ENCODE peak calls at places on chromosomes 16 and 17, in five cellular contexts. One of them, this sample, is unnamed.

GRCh38 chr17:2841606-2842005 is 45.4 kb downstream of the RAP1GAP2 start:
- DNase-seq in MM.1S: no peak
- DNase-seq in GM12878: no peak
- DNase-seq in neural progenitor cell: no peak
- DNase-seq in endothelial cell of umbilical vein: no peak
- DNase-seq in this sample: no peak

GRCh38 chr17:59167571-59168001 is 12.0 kb downstream of the PRR11 start:
- DNase-seq in MM.1S: no peak
- DNase-seq in endothelial cell of umbilical vein: peak; percentile 61
- DNase-seq in neural progenitor cell: no peak
- DNase-seq in GM12878: no peak
- DNase-seq in this sample: no peak

GRCh38 chr17:29722411-29723198 is 99.9 kb upstream of the CORO6 start:
- DNase-seq in endothelial cell of umbilical vein: peak; percentile 84
- DNase-seq in MM.1S: peak; percentile 16
- DNase-seq in neural progenitor cell: no peak
- DNase-seq in GM12878: peak; percentile 96
- DNase-seq in this sample: peak; percentile 93

GRCh38 chr16:64540449-64540848 is 581.4 kb downstream of the CDH11 start:
- DNase-seq in MM.1S: no peak
- DNase-seq in GM12878: no peak
- DNase-seq in neural progenitor cell: no peak
- DNase-seq in endothelial cell of umbilical vein: no peak
- DNase-seq in this sample: no peak

GRCh38 chr17:56754523-56755208 is 79.1 kb downstream of the C17orf67 start:
- DNase-seq in endothelial cell of umbilical vein: peak; percentile 53
- DNase-seq in GM12878: no peak
- DNase-seq in neural progenitor cell: peak; percentile 27
- DNase-seq in MM.1S: peak; percentile 12
- DNase-seq in this sample: no peak

GRCh38 chr17:77645441-77646430 is 312.8 kb upstream of the TNRC6C start:
- DNase-seq in MM.1S: no peak
- DNase-seq in endothelial cell of umbilical vein: no peak
- DNase-seq in neural progenitor cell: peak; percentile 46
- DNase-seq in GM12878: no peak
- DNase-seq in this sample: no peak

GRCh38 chr16:68802190-68802589 is 41.1 kb upstream of the TANGO6 start:
- DNase-seq in endothelial cell of umbilical vein: no peak
- DNase-seq in MM.1S: no peak
- DNase-seq in neural progenitor cell: no peak
- DNase-seq in GM12878: no peak
- DNase-seq in this sample: no peak

GRCh38 chr17:68658999-68659780 is 58.0 kb upstream of the FAM20A start:
- DNase-seq in MM.1S: no peak
- DNase-seq in neural progenitor cell: no peak
- DNase-seq in GM12878: no peak
- DNase-seq in endothelial cell of umbilical vein: no peak
- DNase-seq in this sample: no peak

GRCh38 chr17:83148317-83149044 is 69.1 kb downstream of the METRNL start:
- DNase-seq in GM12878: no peak
- DNase-seq in neural progenitor cell: no peak
- DNase-seq in MM.1S: no peak
- DNase-seq in endothelial cell of umbilical vein: no peak
- DNase-seq in this sample: no peak

GRCh38 chr16:1826691-1827573 is at the start of the genes FAHD1 and HAGH:
- DNase-seq in GM12878: peak; percentile 66
- DNase-seq in neural progenitor cell: peak; percentile 96
- DNase-seq in MM.1S: peak; percentile 92
- DNase-seq in endothelial cell of umbilical vein: peak; percentile 99
- DNase-seq in this sample: peak; percentile 35

GRCh38 chr16:1825381-1825863 is 1.2 kb downstream of the HAGH start:
- DNase-seq in endothelial cell of umbilical vein: no peak
- DNase-seq in MM.1S: no peak
- DNase-seq in neural progenitor cell: no peak
- DNase-seq in GM12878: no peak
- DNase-seq in this sample: no peak

GRCh38 chr16:1823821-1824220 is 2.8 kb downstream of the HAGH start:
- DNase-seq in GM12878: no peak
- DNase-seq in neural progenitor cell: peak; percentile 72
- DNase-seq in MM.1S: peak; percentile 65
- DNase-seq in endothelial cell of umbilical vein: peak; percentile 58
- DNase-seq in this sample: no peak

GRCh38 chr16:1828645-1829410 is 1.8 kb downstream of the FAHD1 start:
- DNase-seq in MM.1S: no peak
- DNase-seq in neural progenitor cell: no peak
- DNase-seq in GM12878: no peak
- DNase-seq in endothelial cell of umbilical vein: no peak
- DNase-seq in this sample: no peak

DNA sequence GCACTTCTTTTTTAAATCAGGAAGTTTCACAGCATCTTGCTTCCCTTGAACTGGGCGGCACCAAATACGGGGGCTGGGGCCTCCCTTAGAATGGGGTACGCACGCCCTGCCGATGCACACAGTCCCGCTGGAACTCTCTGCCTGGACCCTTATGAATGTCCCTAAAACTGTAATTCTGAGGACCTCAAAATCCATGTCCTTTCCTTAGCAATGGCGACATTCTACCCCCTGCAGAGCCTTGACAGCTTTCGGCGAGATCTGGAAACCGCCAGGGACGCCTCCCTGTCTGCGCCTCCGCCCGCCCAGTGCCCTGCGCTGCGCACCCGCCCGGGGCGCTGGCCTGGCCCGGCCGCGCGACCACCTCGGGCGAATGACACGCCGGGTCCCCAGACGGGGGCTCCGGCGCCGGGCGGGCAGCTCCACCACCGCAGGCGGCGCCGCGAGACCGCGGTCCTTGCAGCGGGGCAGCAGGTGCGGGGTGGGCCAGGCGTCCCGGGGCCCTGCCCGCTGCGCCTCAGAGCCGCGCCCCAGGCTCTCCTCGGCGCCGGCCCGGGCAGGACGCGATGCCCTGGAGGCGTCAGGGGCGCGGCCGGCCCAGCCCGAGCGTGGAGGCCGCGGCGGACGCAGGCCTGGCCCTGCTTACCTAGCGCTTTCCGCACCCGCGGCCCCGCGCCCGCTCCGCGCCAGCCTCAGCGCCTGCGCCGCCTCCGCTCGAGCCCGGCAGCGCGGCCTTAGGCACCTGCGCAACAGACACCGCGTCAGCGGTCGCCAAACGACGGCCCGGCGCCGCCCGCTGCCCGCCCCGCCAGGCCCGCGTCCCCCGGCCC is 548 bp downstream of the HAGH start:
- DNase-seq in MM.1S: peak; percentile 81
- DNase-seq in endothelial cell of umbilical vein: peak; percentile 50
- DNase-seq in GM12878: no peak
- DNase-seq in neural progenitor cell: peak; percentile 91
- DNase-seq in this sample: no peak
- H3K9ac ChIP-seq in MM.1S: peak overlapping the region; percentile 50
- H3K9ac ChIP-seq in endothelial cell of umbilical vein: no peak overlapping the region
- H3K9ac ChIP-seq in GM12878: peak overlapping the region; percentile 48
- H3K9ac ChIP-seq in neural progenitor cell: peak overlapping the region; percentile 15
- H3K9ac ChIP-seq in this sample: no peak overlapping the region

GRCh38 chr17:5502552-5502951 is 16.2 kb downstream of the MIS12 start:
- DNase-seq in GM12878: no peak
- DNase-seq in neural progenitor cell: no peak
- DNase-seq in MM.1S: no peak
- DNase-seq in endothelial cell of umbilical vein: no peak
- DNase-seq in this sample: no peak

GRCh38 chr17:5501725-5502124 is 15.4 kb downstream of the MIS12 start:
- DNase-seq in MM.1S: no peak
- DNase-seq in neural progenitor cell: no peak
- DNase-seq in GM12878: no peak
- DNase-seq in endothelial cell of umbilical vein: no peak
- DNase-seq in this sample: no peak

GRCh38 chr17:5500804-5501391 is 14.5 kb downstream of the MIS12 start:
- DNase-seq in neural progenitor cell: peak; percentile 100
- DNase-seq in endothelial cell of umbilical vein: peak; percentile 85
- DNase-seq in GM12878: no peak
- DNase-seq in MM.1S: peak; percentile 53
- DNase-seq in this sample: peak; percentile 86

GRCh38 chr17:5499790-5500189 is 13.4 kb downstream of the MIS12 start:
- DNase-seq in MM.1S: no peak
- DNase-seq in endothelial cell of umbilical vein: no peak
- DNase-seq in GM12878: no peak
- DNase-seq in neural progenitor cell: peak; percentile 75
- DNase-seq in this sample: no peak

DNA sequence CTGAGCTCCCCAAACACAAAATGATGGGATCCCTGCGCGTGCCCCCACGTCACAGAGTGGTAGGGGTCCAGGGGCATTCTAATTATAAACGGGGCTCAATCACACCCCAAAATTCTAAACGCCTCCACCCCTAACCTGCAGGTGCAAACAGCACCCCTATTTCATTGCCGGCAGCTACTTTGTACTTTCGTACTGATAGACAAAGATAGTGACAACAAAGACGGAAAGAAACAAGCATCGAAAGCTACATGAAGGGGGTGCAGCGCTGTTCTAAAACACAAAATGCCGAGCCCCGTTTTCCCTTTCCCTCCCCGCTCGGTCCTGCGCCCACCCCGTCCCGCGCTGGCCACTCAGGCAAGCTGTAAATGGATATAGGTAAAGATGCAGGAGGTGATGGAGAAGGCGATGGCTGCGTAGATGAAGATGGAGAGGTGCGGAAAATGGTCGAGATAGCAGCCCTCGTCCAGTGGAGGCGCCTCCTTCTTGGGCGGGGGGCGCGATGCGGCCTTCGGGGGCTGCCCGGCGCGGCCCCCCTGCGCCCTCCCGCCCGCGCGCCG is 14.0 kb downstream of the MIS12 start:
- DNase-seq in endothelial cell of umbilical vein: peak; percentile 16
- DNase-seq in GM12878: no peak
- DNase-seq in neural progenitor cell: no peak
- DNase-seq in MM.1S: no peak
- DNase-seq in this sample: no peak
- TF ChIP-seq EZH2 in endothelial cell of umbilical vein: peak; percentile 37
- TF ChIP-seq EZH2 in GM12878: no peak
- TF ChIP-seq EZH2 in neural progenitor cell: peak; percentile 12
- TF ChIP-seq EZH2 in MM.1S: no peak
- TF ChIP-seq EZH2 in this sample: no peak

DNA sequence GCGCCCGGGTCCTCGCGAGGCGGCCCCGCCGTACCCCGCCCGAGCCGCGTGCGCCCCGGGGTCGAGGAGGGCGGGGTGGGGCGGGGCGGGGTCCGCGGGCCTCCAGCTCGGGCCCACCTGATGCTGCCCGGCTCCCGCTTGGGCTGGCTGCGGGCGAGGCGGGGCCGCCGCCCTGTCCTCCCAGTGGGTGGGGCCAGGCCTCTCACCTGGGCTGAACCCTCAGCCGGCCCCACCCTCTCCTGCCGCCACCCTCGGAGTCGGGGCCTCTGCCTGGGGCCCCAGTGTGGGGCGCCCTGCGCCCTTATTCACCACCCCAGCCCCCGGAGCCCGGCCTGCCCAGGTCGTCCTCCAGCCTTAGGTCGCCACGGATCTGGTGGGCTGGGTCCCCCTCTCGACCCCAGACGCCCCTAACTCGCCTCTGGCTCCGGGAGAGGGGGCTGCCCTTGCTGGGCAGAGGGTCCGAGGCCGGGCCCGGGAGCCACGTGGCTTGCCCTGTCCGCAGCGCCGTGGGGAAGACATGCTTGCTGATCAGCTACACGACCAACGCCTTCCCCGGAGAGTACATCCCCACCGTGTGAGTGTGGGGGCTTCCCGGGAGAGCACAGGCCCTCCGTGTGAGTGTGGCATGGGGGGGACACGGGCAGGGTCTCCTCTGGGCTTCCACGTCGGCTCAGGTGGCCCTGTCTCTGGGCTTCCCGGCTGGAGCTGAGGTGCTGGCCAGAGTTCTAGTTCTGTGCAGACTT is 578 bp downstream of the RAC3 start:
- DNase-seq in neural progenitor cell: peak; percentile 38
- DNase-seq in GM12878: no peak
- DNase-seq in endothelial cell of umbilical vein: no peak
- DNase-seq in MM.1S: peak; percentile 65
- DNase-seq in this sample: no peak
- H3K9ac ChIP-seq in neural progenitor cell: no peak overlapping the region
- H3K9ac ChIP-seq in GM12878: no peak overlapping the region
- H3K9ac ChIP-seq in endothelial cell of umbilical vein: no peak overlapping the region
- H3K9ac ChIP-seq in MM.1S: peak overlapping the region; percentile 18
- H3K9ac ChIP-seq in this sample: peak overlapping the region; percentile 76

GRCh38 chr17:79379700-79380099 is 231.2 kb downstream of the RBFOX3 start:
- DNase-seq in GM12878: no peak
- DNase-seq in endothelial cell of umbilical vein: no peak
- DNase-seq in neural progenitor cell: no peak
- DNase-seq in MM.1S: no peak
- DNase-seq in this sample: no peak
- TF ChIP-seq EZH2 in GM12878: no peak
- TF ChIP-seq EZH2 in endothelial cell of umbilical vein: no peak
- TF ChIP-seq EZH2 in neural progenitor cell: no peak
- TF ChIP-seq EZH2 in MM.1S: no peak
- TF ChIP-seq EZH2 in this sample: no peak

GRCh38 chr16:88389191-88389590 is 6.4 kb downstream of the ZNF469 start:
- DNase-seq in GM12878: no peak
- DNase-seq in neural progenitor cell: no peak
- DNase-seq in endothelial cell of umbilical vein: no peak
- DNase-seq in MM.1S: no peak
- DNase-seq in this sample: no peak

GRCh38 chr16:88387941-88388627 is 5.3 kb downstream of the ZNF469 start:
- DNase-seq in endothelial cell of umbilical vein: peak; percentile 10
- DNase-seq in MM.1S: no peak
- DNase-seq in neural progenitor cell: peak; percentile 22
- DNase-seq in GM12878: no peak
- DNase-seq in this sample: no peak

GRCh38 chr16:88385831-88386815 is 3.4 kb downstream of the ZNF469 start:
- DNase-seq in neural progenitor cell: no peak
- DNase-seq in GM12878: no peak
- DNase-seq in endothelial cell of umbilical vein: no peak
- DNase-seq in MM.1S: no peak
- DNase-seq in this sample: no peak

GRCh38 chr16:88385112-88385594 is 2.4 kb downstream of the ZNF469 start:
- DNase-seq in MM.1S: no peak
- DNase-seq in GM12878: no peak
- DNase-seq in neural progenitor cell: no peak
- DNase-seq in endothelial cell of umbilical vein: no peak
- DNase-seq in this sample: no peak

GRCh38 chr16:88387177-88387576 is 4.4 kb downstream of the ZNF469 start:
- DNase-seq in GM12878: no peak
- DNase-seq in MM.1S: no peak
- DNase-seq in neural progenitor cell: no peak
- DNase-seq in endothelial cell of umbilical vein: no peak
- DNase-seq in this sample: no peak
- H3K9ac ChIP-seq in GM12878: no peak overlapping the region
- H3K9ac ChIP-seq in MM.1S: no peak overlapping the region
- H3K9ac ChIP-seq in neural progenitor cell: no peak overlapping the region
- H3K9ac ChIP-seq in endothelial cell of umbilical vein: no peak overlapping the region
- H3K9ac ChIP-seq in this sample: no peak overlapping the region